ENCODE peak calls at places on chromosomes 16 and 17, in eight cellular contexts. One of them, this sample, is unnamed.

GRCh38 chr17:37614391-37614790 is 5.2 kb upstream of the SYNRG start:
- DNase-seq in HEK293T: no peak
- DNase-seq in ACHN: peak
- DNase-seq in ELR: peak
- DNase-seq in AG04450: peak
- DNase-seq in D721Med: no peak
- DNase-seq in RCC 7860: peak
- DNase-seq in HFF-Myc: no peak
- DNase-seq in this sample: no peak

GRCh38 chr16:86498661-86499493 is 11.4 kb upstream of the FOXF1 start:
- DNase-seq in AG04450: no peak
- DNase-seq in HEK293T: no peak
- DNase-seq in RCC 7860: no peak
- DNase-seq in ACHN: no peak
- DNase-seq in D721Med: no peak
- DNase-seq in HFF-Myc: no peak
- DNase-seq in ELR: no peak
- DNase-seq in this sample: no peak

GRCh38 chr17:77372444-77373297 is 231.9 kb downstream of the SEC14L1 start:
- DNase-seq in ELR: peak
- DNase-seq in D721Med: no peak
- DNase-seq in AG04450: peak
- DNase-seq in RCC 7860: no peak
- DNase-seq in HEK293T: peak
- DNase-seq in ACHN: no peak
- DNase-seq in HFF-Myc: no peak
- DNase-seq in this sample: peak

GRCh38 chr17:10125761-10126553 is 72.4 kb downstream of the GAS7 start:
- DNase-seq in ELR: no peak
- DNase-seq in AG04450: no peak
- DNase-seq in ACHN: no peak
- DNase-seq in D721Med: no peak
- DNase-seq in HFF-Myc: no peak
- DNase-seq in HEK293T: no peak
- DNase-seq in RCC 7860: no peak
- DNase-seq in this sample: no peak

GRCh38 chr16:47392114-47392513 is 68.7 kb downstream of the ITFG1 start:
- DNase-seq in HFF-Myc: no peak
- DNase-seq in D721Med: no peak
- DNase-seq in ACHN: no peak
- DNase-seq in HEK293T: no peak
- DNase-seq in AG04450: no peak
- DNase-seq in ELR: peak
- DNase-seq in RCC 7860: peak
- DNase-seq in this sample: peak

GRCh38 chr17:3002538-3003301 is 60.7 kb downstream of the OR1D5 start:
- DNase-seq in HEK293T: no peak
- DNase-seq in AG04450: no peak
- DNase-seq in ACHN: no peak
- DNase-seq in RCC 7860: no peak
- DNase-seq in D721Med: no peak
- DNase-seq in ELR: no peak
- DNase-seq in HFF-Myc: no peak
- DNase-seq in this sample: no peak

GRCh38 chr16:83959621-83960434 is 6.8 kb downstream of the OSGIN1 start:
- DNase-seq in AG04450: no peak
- DNase-seq in ELR: no peak
- DNase-seq in RCC 7860: no peak
- DNase-seq in HFF-Myc: no peak
- DNase-seq in ACHN: no peak
- DNase-seq in D721Med: no peak
- DNase-seq in HEK293T: no peak
- DNase-seq in this sample: no peak

GRCh38 chr16:87897563-87898505 is 28.5 kb upstream of the SLC7A5 start:
- DNase-seq in HEK293T: no peak
- DNase-seq in HFF-Myc: no peak
- DNase-seq in ACHN: no peak
- DNase-seq in AG04450: no peak
- DNase-seq in RCC 7860: no peak
- DNase-seq in ELR: no peak
- DNase-seq in D721Med: no peak
- DNase-seq in this sample: peak

GRCh38 chr17:82492647-82493516 is 26.6 kb upstream of the FOXK2 start:
- DNase-seq in AG04450: peak
- DNase-seq in HEK293T: no peak
- DNase-seq in D721Med: no peak
- DNase-seq in ACHN: peak
- DNase-seq in HFF-Myc: no peak
- DNase-seq in ELR: peak
- DNase-seq in RCC 7860: peak
- DNase-seq in this sample: no peak

GRCh38 chr17:35930211-35931065 is at the start of gene RDM1:
- DNase-seq in AG04450: peak
- DNase-seq in ACHN: peak
- DNase-seq in D721Med: no peak
- DNase-seq in HEK293T: peak
- DNase-seq in HFF-Myc: peak
- DNase-seq in RCC 7860: peak
- DNase-seq in ELR: peak
- DNase-seq in this sample: peak

GRCh38 chr17:867896-868489 is 85.8 kb downstream of the MRM3 start:
- DNase-seq in ACHN: no peak
- DNase-seq in D721Med: no peak
- DNase-seq in AG04450: no peak
- DNase-seq in RCC 7860: peak
- DNase-seq in HFF-Myc: no peak
- DNase-seq in HEK293T: no peak
- DNase-seq in ELR: no peak
- DNase-seq in this sample: no peak

GRCh38 chr16:56789360-56789759 is 59.4 kb downstream of the NUP93 start:
- DNase-seq in ACHN: peak
- DNase-seq in HEK293T: peak
- DNase-seq in ELR: peak
- DNase-seq in AG04450: no peak
- DNase-seq in HFF-Myc: no peak
- DNase-seq in RCC 7860: peak
- DNase-seq in D721Med: no peak
- DNase-seq in this sample: peak

GRCh38 chr17:75566456-75567233 is 21.0 kb upstream of the MYO15B start:
- DNase-seq in RCC 7860: no peak
- DNase-seq in AG04450: no peak
- DNase-seq in HFF-Myc: no peak
- DNase-seq in ACHN: no peak
- DNase-seq in D721Med: no peak
- DNase-seq in ELR: no peak
- DNase-seq in HEK293T: no peak
- DNase-seq in this sample: no peak

GRCh38 chr17:72984145-72984924 is 108.2 kb downstream of the SLC39A11 start:
- DNase-seq in RCC 7860: peak
- DNase-seq in ACHN: peak
- DNase-seq in HEK293T: no peak
- DNase-seq in HFF-Myc: peak
- DNase-seq in AG04450: peak
- DNase-seq in D721Med: no peak
- DNase-seq in ELR: peak
- DNase-seq in this sample: no peak

GRCh38 chr17:39791296-39791992 is 53.7 kb downstream of the GRB7 start:
- DNase-seq in RCC 7860: no peak
- DNase-seq in D721Med: no peak
- DNase-seq in HEK293T: no peak
- DNase-seq in AG04450: no peak
- DNase-seq in HFF-Myc: no peak
- DNase-seq in ACHN: no peak
- DNase-seq in ELR: no peak
- DNase-seq in this sample: no peak

GRCh38 chr16:65339062-65339461 is 217.2 kb upstream of the CDH11 start:
- DNase-seq in HEK293T: no peak
- DNase-seq in D721Med: no peak
- DNase-seq in HFF-Myc: no peak
- DNase-seq in ELR: no peak
- DNase-seq in AG04450: no peak
- DNase-seq in RCC 7860: no peak
- DNase-seq in ACHN: no peak
- DNase-seq in this sample: no peak

GRCh38 chr17:82204831-82205719 is 7.6 kb downstream of the CCDC57 start:
- DNase-seq in ELR: peak
- DNase-seq in AG04450: no peak
- DNase-seq in HEK293T: no peak
- DNase-seq in HFF-Myc: peak
- DNase-seq in D721Med: no peak
- DNase-seq in RCC 7860: peak
- DNase-seq in ACHN: peak
- DNase-seq in this sample: no peak

GRCh38 chr17:49016775-49017463 is 19.7 kb downstream of the IGF2BP1 start:
- DNase-seq in AG04450: peak
- DNase-seq in D721Med: no peak
- DNase-seq in HEK293T: no peak
- DNase-seq in HFF-Myc: no peak
- DNase-seq in ACHN: peak
- DNase-seq in ELR: peak
- DNase-seq in RCC 7860: peak
- DNase-seq in this sample: no peak

GRCh38 chr17:43823350-43824084 is 9.4 kb downstream of the MPP3 start:
- DNase-seq in HFF-Myc: no peak
- DNase-seq in ELR: no peak
- DNase-seq in HEK293T: no peak
- DNase-seq in RCC 7860: no peak
- DNase-seq in D721Med: no peak
- DNase-seq in AG04450: no peak
- DNase-seq in ACHN: no peak
- DNase-seq in this sample: no peak

GRCh38 chr17:58514795-58515157 is 338 bp upstream of the MTMR4 start:
- DNase-seq in HFF-Myc: no peak
- DNase-seq in RCC 7860: no peak
- DNase-seq in ACHN: no peak
- DNase-seq in AG04450: no peak
- DNase-seq in HEK293T: no peak
- DNase-seq in D721Med: no peak
- DNase-seq in ELR: no peak
- DNase-seq in this sample: no peak

GRCh38 chr16:57791903-57792461 is 10.3 kb downstream of the KIFC3 start:
- DNase-seq in D721Med: no peak
- DNase-seq in HEK293T: no peak
- DNase-seq in RCC 7860: no peak
- DNase-seq in ACHN: no peak
- DNase-seq in ELR: no peak
- DNase-seq in AG04450: no peak
- DNase-seq in HFF-Myc: no peak
- DNase-seq in this sample: no peak

GRCh38 chr16:88131256-88131655 is 180.0 kb downstream of the BANP start:
- DNase-seq in HEK293T: no peak
- DNase-seq in D721Med: no peak
- DNase-seq in ACHN: no peak
- DNase-seq in RCC 7860: no peak
- DNase-seq in ELR: no peak
- DNase-seq in HFF-Myc: no peak
- DNase-seq in AG04450: no peak
- DNase-seq in this sample: no peak

GRCh38 chr17:78450696-78451344 is 72.4 kb downstream of the PGS1 start:
- DNase-seq in D721Med: no peak
- DNase-seq in HEK293T: no peak
- DNase-seq in ACHN: no peak
- DNase-seq in AG04450: no peak
- DNase-seq in HFF-Myc: no peak
- DNase-seq in RCC 7860: no peak
- DNase-seq in ELR: no peak
- DNase-seq in this sample: no peak

GRCh38 chr17:57507828-57508227 is 237.3 kb downstream of the CCDC182 start:
- DNase-seq in ACHN: no peak
- DNase-seq in HEK293T: no peak
- DNase-seq in RCC 7860: no peak
- DNase-seq in ELR: no peak
- DNase-seq in AG04450: no peak
- DNase-seq in HFF-Myc: no peak
- DNase-seq in D721Med: no peak
- DNase-seq in this sample: no peak

GRCh38 chr17:48241131-48241591 is 133.6 kb downstream of the SNX11 start:
- DNase-seq in D721Med: no peak
- DNase-seq in ELR: peak
- DNase-seq in HEK293T: no peak
- DNase-seq in RCC 7860: peak
- DNase-seq in ACHN: peak
- DNase-seq in AG04450: no peak
- DNase-seq in HFF-Myc: peak
- DNase-seq in this sample: no peak

GRCh38 chr17:82152556-82153294 is 54.7 kb upstream of the FASN start:
- DNase-seq in D721Med: no peak
- DNase-seq in ELR: no peak
- DNase-seq in ACHN: no peak
- DNase-seq in HFF-Myc: no peak
- DNase-seq in HEK293T: no peak
- DNase-seq in AG04450: no peak
- DNase-seq in RCC 7860: no peak
- DNase-seq in this sample: no peak

GRCh38 chr17:41065829-41066624 is at the start of gene KRTAP2-4:
- DNase-seq in RCC 7860: peak
- DNase-seq in HFF-Myc: peak
- DNase-seq in D721Med: no peak
- DNase-seq in AG04450: peak
- DNase-seq in HEK293T: no peak
- DNase-seq in ACHN: peak
- DNase-seq in ELR: peak
- DNase-seq in this sample: no peak

GRCh38 chr17:82650723-82651122 is 2.5 kb upstream of the WDR45B start:
- DNase-seq in HEK293T: no peak
- DNase-seq in D721Med: no peak
- DNase-seq in RCC 7860: no peak
- DNase-seq in AG04450: no peak
- DNase-seq in ACHN: no peak
- DNase-seq in HFF-Myc: no peak
- DNase-seq in ELR: no peak
- DNase-seq in this sample: no peak

GRCh38 chr17:64769712-64770111 is 107.6 kb upstream of the SMURF2 start:
- DNase-seq in ELR: no peak
- DNase-seq in HEK293T: no peak
- DNase-seq in AG04450: no peak
- DNase-seq in ACHN: no peak
- DNase-seq in RCC 7860: no peak
- DNase-seq in HFF-Myc: no peak
- DNase-seq in D721Med: no peak
- DNase-seq in this sample: no peak

GRCh38 chr17:27430882-27431491 is 25.3 kb upstream of the KSR1 start:
- DNase-seq in HFF-Myc: peak
- DNase-seq in RCC 7860: no peak
- DNase-seq in HEK293T: peak
- DNase-seq in ACHN: peak
- DNase-seq in AG04450: no peak
- DNase-seq in D721Med: no peak
- DNase-seq in ELR: peak
- DNase-seq in this sample: peak

GRCh38 chr17:78512976-78513375 is 64.2 kb downstream of the DNAH17 start:
- DNase-seq in RCC 7860: no peak
- DNase-seq in AG04450: no peak
- DNase-seq in D721Med: no peak
- DNase-seq in ACHN: no peak
- DNase-seq in HFF-Myc: no peak
- DNase-seq in ELR: no peak
- DNase-seq in HEK293T: no peak
- DNase-seq in this sample: no peak

GRCh38 chr17:3988297-3989120 is 24.3 kb upstream of the ATP2A3 start:
- DNase-seq in HEK293T: no peak
- DNase-seq in RCC 7860: no peak
- DNase-seq in ELR: no peak
- DNase-seq in HFF-Myc: no peak
- DNase-seq in AG04450: no peak
- DNase-seq in D721Med: no peak
- DNase-seq in ACHN: no peak
- DNase-seq in this sample: no peak

GRCh38 chr16:83336630-83337029 is 471.1 kb upstream of the HSBP1 start:
- DNase-seq in ELR: peak
- DNase-seq in RCC 7860: no peak
- DNase-seq in HEK293T: no peak
- DNase-seq in AG04450: peak
- DNase-seq in ACHN: no peak
- DNase-seq in D721Med: no peak
- DNase-seq in HFF-Myc: peak
- DNase-seq in this sample: no peak

GRCh38 chr16:5323284-5323683 is 225.7 kb upstream of the EEF2KMT start:
- DNase-seq in D721Med: no peak
- DNase-seq in RCC 7860: no peak
- DNase-seq in HFF-Myc: no peak
- DNase-seq in ELR: no peak
- DNase-seq in ACHN: no peak
- DNase-seq in HEK293T: no peak
- DNase-seq in AG04450: no peak
- DNase-seq in this sample: no peak